ENCODE peak calls at places on chromosomes 1 and 21, in four cellular contexts. One of them, this sample, is unnamed.

GRCh38 chr1:181179980-181180964 is 91.8 kb downstream of the IER5 start:
- DNase-seq in SK-N-SH: no peak
- DNase-seq in HCT116: no peak
- DNase-seq in fibroblast of lung: peak
- DNase-seq in this sample: peak

GRCh38 chr1:193185861-193186714 is at the start of gene B3GALT2:
- DNase-seq in fibroblast of lung: peak
- DNase-seq in HCT116: no peak
- DNase-seq in SK-N-SH: peak
- DNase-seq in this sample: peak

GRCh38 chr1:41698916-41699860 is 214.7 kb upstream of the EDN2 start:
- DNase-seq in SK-N-SH: no peak
- DNase-seq in HCT116: no peak
- DNase-seq in fibroblast of lung: no peak
- DNase-seq in this sample: no peak

GRCh38 chr1:204506969-204507316 is 9.3 kb upstream of the MDM4 start:
- DNase-seq in SK-N-SH: peak
- DNase-seq in fibroblast of lung: peak
- DNase-seq in HCT116: peak
- DNase-seq in this sample: peak

GRCh38 chr1:161313554-161314200 is 504 bp upstream of the SDHC start:
- DNase-seq in fibroblast of lung: no peak
- DNase-seq in SK-N-SH: no peak
- DNase-seq in HCT116: no peak
- DNase-seq in this sample: no peak

GRCh38 chr1:37762516-37762915 is 2.4 kb downstream of the EPHA10 start:
- DNase-seq in SK-N-SH: no peak
- DNase-seq in fibroblast of lung: no peak
- DNase-seq in HCT116: no peak
- DNase-seq in this sample: no peak

GRCh38 chr1:152878042-152878441 is at the start of gene SMCP:
- DNase-seq in fibroblast of lung: no peak
- DNase-seq in SK-N-SH: no peak
- DNase-seq in HCT116: no peak
- DNase-seq in this sample: no peak

GRCh38 chr1:29473167-29473855 is 237.0 kb downstream of the PTPRU start:
- DNase-seq in fibroblast of lung: no peak
- DNase-seq in HCT116: no peak
- DNase-seq in SK-N-SH: peak
- DNase-seq in this sample: no peak

GRCh38 chr1:168443899-168444298 is 99.9 kb downstream of the XCL2 start:
- DNase-seq in fibroblast of lung: no peak
- DNase-seq in SK-N-SH: no peak
- DNase-seq in HCT116: no peak
- DNase-seq in this sample: no peak

GRCh38 chr1:178094752-178095645 is 1.1 kb downstream of the RASAL2 start:
- DNase-seq in HCT116: no peak
- DNase-seq in SK-N-SH: no peak
- DNase-seq in fibroblast of lung: peak
- DNase-seq in this sample: peak

GRCh38 chr1:53580739-53581475 is 121.7 kb downstream of the DMRTB1 start:
- DNase-seq in fibroblast of lung: no peak
- DNase-seq in HCT116: no peak
- DNase-seq in SK-N-SH: no peak
- DNase-seq in this sample: no peak

GRCh38 chr1:207997486-207998268 is 86.8 kb upstream of the CD34 start:
- DNase-seq in SK-N-SH: peak
- DNase-seq in fibroblast of lung: peak
- DNase-seq in HCT116: peak
- DNase-seq in this sample: peak

GRCh38 chr21:34202553-34203332 is 129.4 kb downstream of the MRPS6 start:
- DNase-seq in HCT116: peak
- DNase-seq in fibroblast of lung: no peak
- DNase-seq in SK-N-SH: peak
- DNase-seq in this sample: no peak

GRCh38 chr1:186079084-186079684 is 295.9 kb downstream of the TPR start:
- DNase-seq in fibroblast of lung: no peak
- DNase-seq in HCT116: no peak
- DNase-seq in SK-N-SH: no peak
- DNase-seq in this sample: no peak

GRCh38 chr1:38858833-38859560 is 575 bp downstream of the RRAGC start:
- DNase-seq in HCT116: peak
- DNase-seq in fibroblast of lung: peak
- DNase-seq in SK-N-SH: peak
- DNase-seq in this sample: peak

GRCh38 chr21:14737922-14738321 is 191.8 kb upstream of the SAMSN1 start:
- DNase-seq in fibroblast of lung: no peak
- DNase-seq in SK-N-SH: peak
- DNase-seq in HCT116: peak
- DNase-seq in this sample: peak

GRCh38 chr1:165408518-165408917 is 36.4 kb downstream of the RXRG start:
- DNase-seq in HCT116: peak
- DNase-seq in fibroblast of lung: peak
- DNase-seq in SK-N-SH: peak
- DNase-seq in this sample: peak

DNA sequence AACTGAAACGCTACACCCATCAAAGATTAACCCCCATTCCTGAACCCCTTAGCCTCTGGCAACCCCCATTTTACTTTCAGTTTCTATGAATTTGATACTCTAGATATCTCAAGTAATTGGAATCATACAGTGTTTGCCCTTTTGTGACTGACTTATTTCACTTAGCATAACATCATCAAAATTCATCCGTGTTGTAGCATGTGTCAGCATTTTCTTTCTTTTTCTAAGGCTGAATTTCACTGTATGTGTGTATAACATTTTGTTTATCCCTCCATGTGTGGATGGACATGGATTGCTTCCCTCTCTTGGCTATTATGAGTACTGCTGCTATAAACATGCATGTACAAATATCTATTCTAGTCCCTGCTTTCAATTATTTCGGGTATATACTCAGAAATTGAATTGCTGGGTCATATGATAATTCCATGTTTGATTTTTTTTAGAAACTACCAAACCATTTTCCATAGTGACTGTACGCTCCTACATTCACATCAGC is 97.3 kb downstream of the MAP3K21 start:
- DNase-seq in fibroblast of lung: no peak
- DNase-seq in HCT116: peak
- DNase-seq in SK-N-SH: no peak
- DNase-seq in this sample: no peak
- TF ChIP-seq CTCF in fibroblast of lung: peak
- TF ChIP-seq CTCF in HCT116: peak
- TF ChIP-seq CTCF in SK-N-SH: peak
- TF ChIP-seq CTCF in this sample: peak

DNA sequence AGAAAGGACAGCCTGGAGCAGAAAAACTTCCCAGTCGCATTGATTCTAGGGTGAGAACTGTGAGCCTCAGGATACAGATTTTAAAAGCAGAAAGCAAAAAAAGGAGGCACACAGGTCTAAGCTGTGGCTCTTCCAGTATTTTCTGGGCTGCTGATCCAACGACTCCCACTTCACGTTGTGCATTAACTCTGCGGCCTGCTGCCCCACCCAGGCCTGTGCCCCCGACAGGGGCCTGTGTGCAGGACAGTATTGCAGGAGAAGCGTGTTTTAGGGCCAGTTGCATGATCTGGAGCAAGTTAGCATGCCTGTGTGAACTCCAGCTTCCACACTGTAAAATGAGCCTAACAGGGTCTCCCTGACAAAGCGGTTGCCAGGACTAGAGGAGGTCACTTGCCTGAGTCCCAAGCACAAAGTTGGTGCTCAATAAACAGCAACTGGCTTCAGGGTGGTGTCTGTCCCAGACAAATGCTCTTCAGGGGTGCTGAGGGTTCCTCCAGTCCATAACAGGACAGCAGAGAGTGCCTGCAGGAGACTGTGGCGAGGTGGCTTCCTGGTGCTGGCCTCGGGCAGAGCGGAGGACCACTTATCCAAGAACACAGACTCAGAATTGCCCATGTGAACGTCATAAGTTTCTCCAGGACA is 66.8 kb upstream of the RAB4A start:
- DNase-seq in fibroblast of lung: no peak
- DNase-seq in SK-N-SH: no peak
- DNase-seq in HCT116: no peak
- DNase-seq in this sample: no peak
- H2AFZ ChIP-seq in fibroblast of lung: no peak
- H2AFZ ChIP-seq in SK-N-SH: no peak
- H2AFZ ChIP-seq in HCT116: no peak
- H2AFZ ChIP-seq in this sample: no peak

GRCh38 chr1:155191904-155192303 is 15.8 kb downstream of the THBS3 start:
- DNase-seq in HCT116: no peak
- DNase-seq in SK-N-SH: no peak
- DNase-seq in fibroblast of lung: no peak
- DNase-seq in this sample: no peak

GRCh38 chr1:155195201-155196102 is 12.2 kb downstream of the THBS3 start:
- DNase-seq in fibroblast of lung: no peak
- DNase-seq in SK-N-SH: no peak
- DNase-seq in HCT116: no peak
- DNase-seq in this sample: peak

GRCh38 chr1:155192346-155193274 is 15.1 kb downstream of the THBS3 start:
- DNase-seq in fibroblast of lung: no peak
- DNase-seq in SK-N-SH: peak
- DNase-seq in HCT116: no peak
- DNase-seq in this sample: no peak

GRCh38 chr1:155196103-155196892 is 11.4 kb downstream of the THBS3 start:
- DNase-seq in SK-N-SH: no peak
- DNase-seq in fibroblast of lung: peak
- DNase-seq in HCT116: no peak
- DNase-seq in this sample: no peak

DNA sequence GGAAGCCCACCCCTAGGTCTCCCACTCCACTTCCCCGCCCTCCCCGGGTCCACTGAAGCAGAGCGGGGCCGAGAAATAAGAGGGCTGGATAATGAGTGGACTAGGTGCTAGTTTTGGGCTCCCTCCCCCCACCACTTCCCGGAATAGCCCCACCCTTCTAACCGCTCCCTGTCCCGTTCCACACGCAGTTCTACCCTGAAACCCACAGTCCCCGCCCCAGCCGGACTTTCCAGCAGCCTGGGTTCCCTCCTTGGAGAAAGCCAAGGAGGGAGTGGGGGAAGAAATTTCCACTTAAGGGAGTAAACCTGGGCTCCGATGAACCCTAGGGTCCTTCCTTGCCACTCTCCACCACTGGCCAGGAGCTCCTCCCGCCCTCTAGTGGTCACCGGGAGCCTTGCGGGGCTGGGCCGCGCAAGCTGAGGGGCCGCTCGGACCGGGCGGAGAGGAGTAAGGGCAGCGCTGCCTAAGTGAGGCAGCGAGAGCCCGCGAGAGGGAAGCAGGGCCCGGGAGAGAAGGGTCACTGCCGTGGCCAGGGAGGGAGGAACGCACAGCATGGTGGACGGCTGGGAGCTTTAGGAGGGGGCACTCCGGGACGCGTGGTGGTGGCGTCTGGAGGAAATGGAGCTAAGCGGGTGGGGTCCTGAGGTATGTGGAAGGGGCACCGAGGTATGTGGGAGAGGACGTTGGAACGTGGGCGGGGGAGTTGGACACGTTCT is 14.3 kb downstream of the THBS3 start:
- DNase-seq in fibroblast of lung: peak
- DNase-seq in HCT116: peak
- DNase-seq in SK-N-SH: peak
- DNase-seq in this sample: peak
- H3K4me3 ChIP-seq in fibroblast of lung: peak
- H3K4me3 ChIP-seq in HCT116: peak
- H3K4me3 ChIP-seq in SK-N-SH: peak
- H3K4me3 ChIP-seq in this sample: peak

DNA sequence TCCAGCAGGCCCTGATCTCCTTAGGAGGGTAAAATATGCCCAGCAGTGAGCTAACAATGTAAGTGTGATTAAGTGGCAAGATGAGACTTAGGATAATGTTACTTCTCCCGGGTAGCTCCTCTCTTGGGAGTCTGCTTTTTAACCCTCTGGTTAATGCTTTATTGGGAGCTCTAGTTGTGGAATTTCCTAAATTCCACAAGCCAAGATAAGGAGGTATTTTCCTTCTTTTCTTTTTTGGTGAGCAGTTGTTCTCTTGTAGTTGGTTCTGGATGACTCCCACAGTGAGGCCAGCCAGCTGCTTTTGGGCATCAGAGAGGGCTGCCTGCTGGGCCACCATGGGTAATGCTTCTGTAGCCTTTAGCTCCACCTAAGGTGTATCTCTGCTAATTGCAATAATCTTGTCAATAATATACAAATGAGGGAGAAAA is 19.3 kb downstream of the C1orf52 start:
- DNase-seq in SK-N-SH: no peak
- DNase-seq in fibroblast of lung: peak
- DNase-seq in HCT116: no peak
- DNase-seq in this sample: no peak
- TF ChIP-seq CTCF in SK-N-SH: no peak
- TF ChIP-seq CTCF in fibroblast of lung: no peak
- TF ChIP-seq CTCF in HCT116: peak
- TF ChIP-seq CTCF in this sample: peak

DNA sequence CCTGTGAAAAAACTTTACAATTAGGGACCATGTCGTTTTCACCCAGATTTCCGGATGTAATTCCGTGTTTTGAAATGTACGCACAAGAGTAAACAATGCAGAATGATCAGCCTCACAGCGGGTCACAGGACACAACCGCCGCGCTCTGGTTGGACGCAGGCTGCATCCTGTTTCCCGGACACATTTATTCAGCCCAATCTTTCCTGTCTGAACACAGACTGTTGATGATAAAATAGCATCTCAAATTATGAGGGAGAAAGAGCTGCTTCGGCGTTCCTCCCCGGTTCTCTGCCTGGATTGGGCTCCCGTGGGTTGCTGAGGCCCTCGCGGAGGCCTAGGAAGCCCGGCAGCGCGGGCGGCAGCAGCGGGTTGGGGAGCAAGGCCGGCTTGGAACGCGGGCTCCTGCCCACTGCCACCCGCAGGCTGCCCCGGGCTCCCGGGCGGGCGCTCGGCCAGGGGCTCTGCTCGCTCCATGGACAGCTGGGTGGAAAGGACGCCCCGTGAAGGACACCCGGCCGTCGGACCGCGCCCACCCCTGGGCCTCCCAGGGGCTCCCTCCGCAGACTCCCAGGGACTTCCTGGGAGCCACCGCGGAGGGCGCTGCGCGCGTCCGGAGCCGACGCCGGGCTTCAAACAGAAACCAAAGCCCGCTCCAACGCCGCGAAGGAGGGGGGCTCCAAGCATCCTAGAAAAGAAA is 122.4 kb downstream of the ESRRG start:
- DNase-seq in fibroblast of lung: peak
- DNase-seq in HCT116: no peak
- DNase-seq in SK-N-SH: peak
- DNase-seq in this sample: peak
- H2AFZ ChIP-seq in fibroblast of lung: peak
- H2AFZ ChIP-seq in HCT116: no peak
- H2AFZ ChIP-seq in SK-N-SH: peak
- H2AFZ ChIP-seq in this sample: peak